ENCODE peak calls at places on chromosomes 3 and 15, in four cellular contexts. One of them, this sample, is unnamed.

GRCh38 chr3:136535906-136536305 is 216.3 kb downstream of the STAG1 start:
- DNase-seq in natural killer cell: no peak
- DNase-seq in Calu3: no peak
- DNase-seq in CD8-positive, alpha-beta T cell: no peak
- DNase-seq in this sample: no peak

GRCh38 chr3:78846688-78847087 is 921.1 kb downstream of the ROBO1 start:
- DNase-seq in natural killer cell: no peak
- DNase-seq in CD8-positive, alpha-beta T cell: no peak
- DNase-seq in Calu3: no peak
- DNase-seq in this sample: no peak

GRCh38 chr3:170267793-170268192 is 45.6 kb downstream of the PRKCI start:
- DNase-seq in Calu3: no peak
- DNase-seq in CD8-positive, alpha-beta T cell: no peak
- DNase-seq in natural killer cell: no peak
- DNase-seq in this sample: no peak

GRCh38 chr3:159174715-159175390 is 373.0 kb downstream of the MFSD1 start:
- DNase-seq in CD8-positive, alpha-beta T cell: no peak
- DNase-seq in natural killer cell: no peak
- DNase-seq in Calu3: no peak
- DNase-seq in this sample: no peak

GRCh38 chr15:72911658-72912057 is 128.1 kb upstream of the ADPGK start:
- DNase-seq in Calu3: no peak
- DNase-seq in natural killer cell: no peak
- DNase-seq in CD8-positive, alpha-beta T cell: no peak
- DNase-seq in this sample: no peak

GRCh38 chr15:66069751-66070150 is 183.8 kb downstream of the MEGF11 start:
- DNase-seq in natural killer cell: no peak
- DNase-seq in CD8-positive, alpha-beta T cell: no peak
- DNase-seq in Calu3: peak
- DNase-seq in this sample: no peak

GRCh38 chr3:10707089-10707983 is 108.7 kb upstream of the SLC6A11 start:
- DNase-seq in natural killer cell: no peak
- DNase-seq in CD8-positive, alpha-beta T cell: no peak
- DNase-seq in Calu3: no peak
- DNase-seq in this sample: peak

GRCh38 chr3:119195911-119196310 is 22.5 kb downstream of the UPK1B start:
- DNase-seq in natural killer cell: no peak
- DNase-seq in CD8-positive, alpha-beta T cell: no peak
- DNase-seq in Calu3: no peak
- DNase-seq in this sample: no peak

GRCh38 chr3:172601066-172601832 is 78.0 kb upstream of the TNFSF10 start:
- DNase-seq in natural killer cell: no peak
- DNase-seq in CD8-positive, alpha-beta T cell: no peak
- DNase-seq in Calu3: peak
- DNase-seq in this sample: no peak

DNA sequence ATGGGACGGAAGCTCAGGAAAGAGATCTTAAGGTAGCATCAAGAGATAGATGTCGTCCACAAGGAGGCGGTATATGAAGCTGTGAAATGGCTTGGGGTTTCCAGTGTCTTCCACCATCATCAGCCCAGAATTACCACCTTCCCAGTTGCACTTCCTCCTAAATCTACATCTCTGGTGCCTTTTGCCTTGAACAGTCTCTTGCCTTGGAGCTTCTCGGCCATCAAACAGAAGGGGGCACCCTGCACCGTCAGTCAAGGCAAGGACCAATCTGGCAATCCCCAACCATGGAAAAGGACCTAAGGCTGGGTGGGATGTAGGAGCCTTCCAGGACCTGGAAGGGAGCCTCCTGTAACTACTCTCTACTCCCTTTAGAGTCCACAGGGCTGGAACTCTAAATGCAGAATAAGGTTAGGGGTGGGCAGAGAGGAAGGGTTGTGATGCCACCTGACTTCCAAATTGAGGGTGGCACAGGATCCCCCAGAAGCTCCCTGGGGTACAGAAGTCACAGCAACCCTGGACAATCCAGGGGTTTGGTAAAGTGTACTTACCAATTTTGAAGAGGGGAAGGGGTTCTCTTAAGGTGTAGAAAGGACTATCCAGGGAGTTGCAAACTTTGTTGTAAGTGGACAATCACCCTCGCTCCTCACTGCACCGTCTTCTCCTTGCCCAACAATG is 1.0 kb upstream of the RYR3 start:
- DNase-seq in natural killer cell: no peak
- DNase-seq in CD8-positive, alpha-beta T cell: no peak
- DNase-seq in Calu3: no peak
- DNase-seq in this sample: peak
- TF ChIP-seq CTCF in natural killer cell: no peak
- TF ChIP-seq CTCF in CD8-positive, alpha-beta T cell: no peak
- TF ChIP-seq CTCF in Calu3: no peak
- TF ChIP-seq CTCF in this sample: peak

DNA sequence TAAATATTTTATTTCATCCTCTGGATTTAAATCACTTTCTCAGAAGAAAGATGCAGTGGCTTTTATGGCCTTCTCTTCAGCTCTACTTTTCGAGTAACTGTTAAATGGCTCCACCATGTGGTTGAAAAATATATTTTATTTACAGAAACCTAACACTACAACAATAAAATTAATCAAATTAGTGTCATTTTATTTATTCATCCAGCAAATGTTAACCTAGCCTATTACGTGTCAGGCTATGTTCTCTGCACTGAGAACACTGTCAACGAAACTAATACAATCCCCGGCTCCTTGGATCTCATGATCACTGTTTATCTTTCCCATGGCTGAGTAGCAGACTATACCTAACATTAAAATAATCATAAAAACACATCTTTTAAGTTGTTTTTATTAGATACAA is 148.0 kb upstream of the OSTN start:
- DNase-seq in Calu3: no peak
- DNase-seq in natural killer cell: no peak
- DNase-seq in CD8-positive, alpha-beta T cell: no peak
- DNase-seq in this sample: peak
- TF ChIP-seq CTCF in Calu3: peak
- TF ChIP-seq CTCF in natural killer cell: peak
- TF ChIP-seq CTCF in CD8-positive, alpha-beta T cell: no peak
- TF ChIP-seq CTCF in this sample: peak

DNA sequence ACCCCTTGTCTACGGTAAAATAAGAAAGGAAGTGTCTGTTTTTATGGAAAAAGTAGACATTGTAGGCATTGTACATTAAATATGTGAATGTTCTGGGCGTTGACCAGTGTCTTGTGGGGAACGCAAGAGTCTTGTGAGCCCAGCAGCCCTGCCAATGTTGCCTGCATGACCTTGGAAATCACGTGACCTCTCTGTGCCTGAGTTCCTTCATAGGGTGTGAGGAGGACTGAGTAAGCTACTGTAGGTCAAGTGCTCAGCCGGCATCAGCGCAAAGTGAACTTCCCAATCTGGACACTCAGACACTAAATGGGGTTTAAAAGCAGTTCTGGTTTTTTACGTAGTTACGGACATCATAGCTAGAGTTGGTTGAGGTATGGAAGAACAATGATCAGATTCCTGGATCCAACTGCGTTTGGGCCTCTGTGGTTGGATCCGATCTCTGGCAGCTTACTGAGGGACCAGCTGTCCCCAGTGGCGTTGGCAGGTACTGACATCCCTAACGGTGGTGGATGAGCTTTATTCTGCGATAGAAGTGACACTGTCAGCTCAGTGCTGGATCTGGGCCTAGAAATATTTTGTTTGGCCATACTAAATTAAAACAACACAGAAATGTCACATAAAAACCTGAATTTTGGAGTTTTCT is 63.8 kb downstream of the SPSB4 start:
- DNase-seq in natural killer cell: no peak
- DNase-seq in Calu3: peak
- DNase-seq in CD8-positive, alpha-beta T cell: no peak
- DNase-seq in this sample: no peak
- TF ChIP-seq CTCF in natural killer cell: no peak
- TF ChIP-seq CTCF in Calu3: peak
- TF ChIP-seq CTCF in CD8-positive, alpha-beta T cell: no peak
- TF ChIP-seq CTCF in this sample: no peak

GRCh38 chr3:127556565-127556964 is 34.0 kb downstream of the TPRA1 start:
- DNase-seq in CD8-positive, alpha-beta T cell: no peak
- DNase-seq in natural killer cell: no peak
- DNase-seq in Calu3: peak
- DNase-seq in this sample: no peak
- TF ChIP-seq CTCF in CD8-positive, alpha-beta T cell: no peak
- TF ChIP-seq CTCF in natural killer cell: no peak
- TF ChIP-seq CTCF in Calu3: no peak
- TF ChIP-seq CTCF in this sample: no peak

GRCh38 chr3:65439641-65440040 is 599.1 kb downstream of the MAGI1 start:
- DNase-seq in natural killer cell: no peak
- DNase-seq in CD8-positive, alpha-beta T cell: no peak
- DNase-seq in Calu3: peak
- DNase-seq in this sample: no peak
- TF ChIP-seq CTCF in natural killer cell: no peak
- TF ChIP-seq CTCF in CD8-positive, alpha-beta T cell: no peak
- TF ChIP-seq CTCF in Calu3: peak
- TF ChIP-seq CTCF in this sample: peak

DNA sequence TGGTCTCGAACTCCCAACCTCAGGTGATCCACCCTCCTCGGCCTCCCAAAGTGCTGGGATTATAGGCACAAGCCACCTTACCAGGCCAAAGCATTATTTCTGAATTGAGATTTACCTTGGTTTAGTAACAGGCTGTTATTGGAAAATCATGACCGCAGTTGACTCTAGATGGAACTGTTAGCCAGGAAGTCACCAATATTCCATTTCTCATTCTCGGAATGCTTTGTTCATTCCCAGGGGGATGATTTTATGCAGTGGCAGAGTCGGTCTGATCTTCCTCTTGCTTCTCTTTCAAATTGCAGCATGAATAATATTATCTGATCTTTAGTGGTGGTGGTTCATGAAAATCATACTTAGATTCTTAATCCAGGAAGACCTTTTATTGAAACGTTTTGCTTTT is 195.5 kb upstream of the MBNL1 start:
- DNase-seq in CD8-positive, alpha-beta T cell: no peak
- DNase-seq in Calu3: no peak
- DNase-seq in natural killer cell: no peak
- DNase-seq in this sample: no peak
- TF ChIP-seq CTCF in CD8-positive, alpha-beta T cell: no peak
- TF ChIP-seq CTCF in Calu3: no peak
- TF ChIP-seq CTCF in natural killer cell: no peak
- TF ChIP-seq CTCF in this sample: no peak

GRCh38 chr3:54801977-54802376 is 125.9 kb downstream of the LRTM1 start:
- DNase-seq in CD8-positive, alpha-beta T cell: no peak
- DNase-seq in Calu3: no peak
- DNase-seq in natural killer cell: no peak
- DNase-seq in this sample: no peak
- TF ChIP-seq CTCF in CD8-positive, alpha-beta T cell: no peak
- TF ChIP-seq CTCF in Calu3: no peak
- TF ChIP-seq CTCF in natural killer cell: no peak
- TF ChIP-seq CTCF in this sample: no peak

GRCh38 chr3:23895181-23895580 is 21.6 kb downstream of the NKIRAS1 start:
- DNase-seq in CD8-positive, alpha-beta T cell: no peak
- DNase-seq in natural killer cell: no peak
- DNase-seq in Calu3: no peak
- DNase-seq in this sample: no peak
- TF ChIP-seq CTCF in CD8-positive, alpha-beta T cell: no peak
- TF ChIP-seq CTCF in natural killer cell: no peak
- TF ChIP-seq CTCF in Calu3: no peak
- TF ChIP-seq CTCF in this sample: no peak

GRCh38 chr3:55897573-55898224 is 410.6 kb upstream of the WNT5A start:
- DNase-seq in natural killer cell: no peak
- DNase-seq in CD8-positive, alpha-beta T cell: no peak
- DNase-seq in Calu3: peak
- DNase-seq in this sample: no peak
- TF ChIP-seq CTCF in natural killer cell: no peak
- TF ChIP-seq CTCF in CD8-positive, alpha-beta T cell: no peak
- TF ChIP-seq CTCF in Calu3: no peak
- TF ChIP-seq CTCF in this sample: no peak

This sample was measured in GM13977.